ENCODE peak calls at places on chromosomes 4 and X, in six cellular contexts. V, Y, L, S, Z and I are unnamed samples.

GRCh38 chr4:37802068-37802666 is 24.3 kb upstream of the PGM2 start:
- DNase-seq in V (peak), Y (peak), Z (peak), L (peak), S (peak), I (peak)

GRCh38 chr4:1398686-1399507 is 7.3 kb downstream of the NKX1-1 start:
- DNase-seq in Y (no peak), Z (no peak), L (no peak), V (no peak), S (no peak), I (no peak)

GRCh38 chr4:109574443-109574850 is 14.4 kb downstream of the MCUB start:
- DNase-seq in V (peak), S (no peak), Y (no peak), Z (no peak), L (no peak), I (peak)

GRCh38 chr4:80192252-80192866 is 4.9 kb upstream of the PRDM8 start:
- DNase-seq in V (no peak), Y (no peak), Z (no peak), L (no peak), S (no peak), I (no peak)

GRCh38 chr4:66640216-66640615 is 905.1 kb downstream of the CENPC start:
- DNase-seq in L (no peak), Z (no peak), Y (no peak), S (no peak), V (no peak), I (no peak)

GRCh38 chrX:38154818-38155217 is 65.9 kb downstream of the SRPX start:
- DNase-seq in L (no peak), S (no peak), Y (no peak), Z (no peak), V (no peak), I (no peak)

GRCh38 chrX:71301195-71301924 is at the start of gene ITGB1BP2:
- DNase-seq in L (peak), Y (no peak), V (no peak), S (no peak), Z (peak), I (no peak)

GRCh38 chr4:83490876-83491450 is 6.1 kb upstream of the ABRAXAS1 start:
- DNase-seq in S (peak), L (peak), Z (peak), V (peak), Y (no peak), I (peak)

GRCh38 chrX:12844319-12844718 is 22.6 kb upstream of the TLR7 start:
- DNase-seq in Y (no peak), V (no peak), L (no peak), S (no peak), Z (no peak), I (no peak)

GRCh38 chr4:8156617-8157016 is 2.0 kb downstream of the ABLIM2 start:
- DNase-seq in Z (no peak), S (no peak), L (no peak), Y (no peak), V (no peak), I (no peak)